ENCODE peak calls at places on chromosomes 11 and 22, in six cellular contexts. One of them, this sample, is unnamed.

GRCh38 chr11:12867531-12867930 is 141.6 kb upstream of the RASSF10 start:
- DNase-seq in left cardiac atrium: no peak
- DNase-seq in cardiac septum: no peak
- DNase-seq in glutamatergic neuron: no peak
- DNase-seq in H54: no peak
- DNase-seq in EL: no peak
- DNase-seq in this sample: no peak

GRCh38 chr11:134030853-134031252 is 38.0 kb upstream of the JAM3 start:
- DNase-seq in left cardiac atrium: no peak
- DNase-seq in cardiac septum: no peak
- DNase-seq in glutamatergic neuron: no peak
- DNase-seq in H54: no peak
- DNase-seq in EL: no peak
- DNase-seq in this sample: peak; percentile 48

GRCh38 chr11:2092956-2093412 is 46.2 kb downstream of the IGF2 start:
- DNase-seq in left cardiac atrium: peak; percentile 68
- DNase-seq in cardiac septum: peak; percentile 88
- DNase-seq in glutamatergic neuron: no peak
- DNase-seq in H54: peak; percentile 77
- DNase-seq in EL: peak; percentile 47
- DNase-seq in this sample: no peak

GRCh38 chr22:29842740-29843139 is 4.7 kb upstream of the ASCC2 start:
- DNase-seq in left cardiac atrium: no peak
- DNase-seq in cardiac septum: no peak
- DNase-seq in glutamatergic neuron: no peak
- DNase-seq in H54: peak; percentile 38
- DNase-seq in EL: peak; percentile 82
- DNase-seq in this sample: no peak

GRCh38 chr11:12263141-12263693 is 114.2 kb upstream of the PARVA start:
- DNase-seq in left cardiac atrium: no peak
- DNase-seq in cardiac septum: no peak
- DNase-seq in glutamatergic neuron: no peak
- DNase-seq in H54: no peak
- DNase-seq in EL: no peak
- DNase-seq in this sample: no peak

GRCh38 chr11:124079631-124080318 is 35.5 kb upstream of the VWA5A start:
- DNase-seq in left cardiac atrium: no peak
- DNase-seq in cardiac septum: no peak
- DNase-seq in glutamatergic neuron: no peak
- DNase-seq in H54: no peak
- DNase-seq in EL: no peak
- DNase-seq in this sample: no peak

GRCh38 chr11:72838691-72839305 is 24.6 kb downstream of the ATG16L2 start:
- DNase-seq in left cardiac atrium: no peak
- DNase-seq in cardiac septum: no peak
- DNase-seq in glutamatergic neuron: no peak
- DNase-seq in H54: no peak
- DNase-seq in EL: no peak
- DNase-seq in this sample: no peak

GRCh38 chr11:27688076-27688475 is 12.2 kb downstream of the BDNF start:
- DNase-seq in left cardiac atrium: no peak
- DNase-seq in cardiac septum: no peak
- DNase-seq in glutamatergic neuron: peak; percentile 29
- DNase-seq in H54: no peak
- DNase-seq in EL: no peak
- DNase-seq in this sample: peak; percentile 24

GRCh38 chr22:38756631-38757463 is 1.0 kb upstream of the SUN2 start:
- DNase-seq in left cardiac atrium: no peak
- DNase-seq in cardiac septum: no peak
- DNase-seq in glutamatergic neuron: no peak
- DNase-seq in H54: no peak
- DNase-seq in EL: no peak
- DNase-seq in this sample: no peak

GRCh38 chr22:43855431-43855830 is 6.9 kb downstream of the SULT4A1 start:
- DNase-seq in left cardiac atrium: no peak
- DNase-seq in cardiac septum: peak; percentile 17
- DNase-seq in glutamatergic neuron: peak; percentile 4
- DNase-seq in H54: no peak
- DNase-seq in EL: no peak
- DNase-seq in this sample: no peak

GRCh38 chr22:47589271-47590250 is 827.1 kb downstream of the TBC1D22A start:
- DNase-seq in left cardiac atrium: no peak
- DNase-seq in cardiac septum: peak; percentile 20
- DNase-seq in glutamatergic neuron: no peak
- DNase-seq in H54: no peak
- DNase-seq in EL: no peak
- DNase-seq in this sample: no peak

GRCh38 chr22:36368359-36368983 is 19.3 kb downstream of the MYH9 start:
- DNase-seq in left cardiac atrium: no peak
- DNase-seq in cardiac septum: no peak
- DNase-seq in glutamatergic neuron: no peak
- DNase-seq in H54: no peak
- DNase-seq in EL: peak; percentile 97
- DNase-seq in this sample: no peak

GRCh38 chr11:118618115-118618990 is 10.9 kb downstream of the PHLDB1 start:
- DNase-seq in left cardiac atrium: peak; percentile 88
- DNase-seq in cardiac septum: peak; percentile 79
- DNase-seq in glutamatergic neuron: peak; percentile 11
- DNase-seq in H54: no peak
- DNase-seq in EL: peak; percentile 70
- DNase-seq in this sample: no peak

GRCh38 chr11:90134420-90135003 is at the start of gene NAALAD2:
- DNase-seq in left cardiac atrium: peak; percentile 57
- DNase-seq in cardiac septum: no peak
- DNase-seq in glutamatergic neuron: peak; percentile 64
- DNase-seq in H54: no peak
- DNase-seq in EL: peak; percentile 19
- DNase-seq in this sample: peak; percentile 81

GRCh38 chr11:91981995-91982394 is 242.6 kb upstream of the FAT3 start:
- DNase-seq in left cardiac atrium: peak; percentile 64
- DNase-seq in cardiac septum: no peak
- DNase-seq in glutamatergic neuron: no peak
- DNase-seq in H54: peak; percentile 6
- DNase-seq in EL: peak; percentile 96
- DNase-seq in this sample: no peak

GRCh38 chr11:45371251-45371749 is 85.2 kb upstream of the SYT13 start:
- DNase-seq in left cardiac atrium: peak; percentile 70
- DNase-seq in cardiac septum: no peak
- DNase-seq in glutamatergic neuron: peak; percentile 87
- DNase-seq in H54: peak; percentile 89
- DNase-seq in EL: peak; percentile 54
- DNase-seq in this sample: peak; percentile 88